ENCODE peak calls at places on chromosomes 3 and 15, in six cellular contexts. One of them, this sample, is unnamed.

GRCh38 chr15:89088605-89089315 is 504 bp downstream of the ABHD2 start:
- DNase-seq in heart left ventricle: peak; percentile 68
- DNase-seq in transverse colon: peak; percentile 36
- DNase-seq in HCT116: no peak
- DNase-seq in right lobe of liver: peak; percentile 70
- DNase-seq in uterus: no peak
- DNase-seq in this sample: peak; percentile 68

GRCh38 chr3:115706311-115706829 is 83.1 kb downstream of the GAP43 start:
- DNase-seq in heart left ventricle: no peak
- DNase-seq in transverse colon: no peak
- DNase-seq in HCT116: no peak
- DNase-seq in right lobe of liver: no peak
- DNase-seq in uterus: no peak
- DNase-seq in this sample: no peak

GRCh38 chr15:60328852-60329443 is 68.8 kb downstream of the ANXA2 start:
- DNase-seq in heart left ventricle: no peak
- DNase-seq in transverse colon: no peak
- DNase-seq in HCT116: no peak
- DNase-seq in right lobe of liver: no peak
- DNase-seq in uterus: no peak
- DNase-seq in this sample: no peak

GRCh38 chr3:53824795-53825194 is 21.4 kb downstream of the CHDH start:
- DNase-seq in heart left ventricle: no peak
- DNase-seq in transverse colon: no peak
- DNase-seq in HCT116: no peak
- DNase-seq in right lobe of liver: peak; percentile 23
- DNase-seq in uterus: no peak
- DNase-seq in this sample: no peak

GRCh38 chr3:37862712-37863551 is 1.3 kb downstream of the CTDSPL start:
- DNase-seq in heart left ventricle: no peak
- DNase-seq in transverse colon: peak; percentile 28
- DNase-seq in HCT116: no peak
- DNase-seq in right lobe of liver: no peak
- DNase-seq in uterus: peak; percentile 41
- DNase-seq in this sample: no peak

GRCh38 chr3:123347205-123347604 is 101.7 kb downstream of the ADCY5 start:
- DNase-seq in heart left ventricle: peak; percentile 68
- DNase-seq in transverse colon: no peak
- DNase-seq in HCT116: no peak
- DNase-seq in right lobe of liver: no peak
- DNase-seq in uterus: no peak
- DNase-seq in this sample: no peak

GRCh38 chr15:64004582-64004981 is 41.7 kb downstream of the DAPK2 start:
- DNase-seq in heart left ventricle: peak; percentile 49
- DNase-seq in transverse colon: peak; percentile 80
- DNase-seq in HCT116: peak; percentile 71
- DNase-seq in right lobe of liver: no peak
- DNase-seq in uterus: no peak
- DNase-seq in this sample: peak; percentile 89

GRCh38 chr3:44870375-44871061 is 3.9 kb upstream of the TGM4 start:
- DNase-seq in heart left ventricle: no peak
- DNase-seq in transverse colon: peak; percentile 60
- DNase-seq in HCT116: no peak
- DNase-seq in right lobe of liver: peak; percentile 98
- DNase-seq in uterus: no peak
- DNase-seq in this sample: no peak

GRCh38 chr15:69307939-69308338 is 9.2 kb downstream of the PAQR5 start:
- DNase-seq in heart left ventricle: no peak
- DNase-seq in transverse colon: no peak
- DNase-seq in HCT116: no peak
- DNase-seq in right lobe of liver: no peak
- DNase-seq in uterus: no peak
- DNase-seq in this sample: no peak

GRCh38 chr3:30804983-30805382 is 89.5 kb downstream of the GADL1 start:
- DNase-seq in heart left ventricle: no peak
- DNase-seq in transverse colon: no peak
- DNase-seq in HCT116: no peak
- DNase-seq in right lobe of liver: no peak
- DNase-seq in uterus: no peak
- DNase-seq in this sample: no peak

GRCh38 chr15:59268199-59268979 is 61.7 kb downstream of the LDHAL6B start:
- DNase-seq in heart left ventricle: no peak
- DNase-seq in transverse colon: no peak
- DNase-seq in HCT116: no peak
- DNase-seq in right lobe of liver: no peak
- DNase-seq in uterus: no peak
- DNase-seq in this sample: no peak

GRCh38 chr15:30001592-30001991 is 81.2 kb upstream of the GOLGA8J start:
- DNase-seq in heart left ventricle: no peak
- DNase-seq in transverse colon: no peak
- DNase-seq in HCT116: no peak
- DNase-seq in right lobe of liver: no peak
- DNase-seq in uterus: no peak
- DNase-seq in this sample: no peak

GRCh38 chr3:161108840-161109239 is 3.7 kb upstream of the B3GALNT1 start:
- DNase-seq in heart left ventricle: no peak
- DNase-seq in transverse colon: no peak
- DNase-seq in HCT116: peak; percentile 22
- DNase-seq in right lobe of liver: no peak
- DNase-seq in uterus: no peak
- DNase-seq in this sample: no peak

GRCh38 chr15:90336705-90337141 is 15.4 kb upstream of the ZNF774 start:
- DNase-seq in heart left ventricle: no peak
- DNase-seq in transverse colon: no peak
- DNase-seq in HCT116: no peak
- DNase-seq in right lobe of liver: no peak
- DNase-seq in uterus: no peak
- DNase-seq in this sample: peak; percentile 23

GRCh38 chr15:70039917-70040316 is 57.8 kb downstream of the TLE3 start:
- DNase-seq in heart left ventricle: no peak
- DNase-seq in transverse colon: no peak
- DNase-seq in HCT116: no peak
- DNase-seq in right lobe of liver: no peak
- DNase-seq in uterus: no peak
- DNase-seq in this sample: no peak

GRCh38 chr15:49062900-49063299 is 16.7 kb upstream of the SECISBP2L start:
- DNase-seq in heart left ventricle: no peak
- DNase-seq in transverse colon: no peak
- DNase-seq in HCT116: no peak
- DNase-seq in right lobe of liver: no peak
- DNase-seq in uterus: no peak
- DNase-seq in this sample: no peak

GRCh38 chr15:68276668-68277067 is 877 bp upstream of the FEM1B start:
- DNase-seq in heart left ventricle: no peak
- DNase-seq in transverse colon: no peak
- DNase-seq in HCT116: no peak
- DNase-seq in right lobe of liver: no peak
- DNase-seq in uterus: no peak
- DNase-seq in this sample: no peak

GRCh38 chr3:47910777-47911440 is 105.3 kb downstream of the MAP4 start:
- DNase-seq in heart left ventricle: no peak
- DNase-seq in transverse colon: no peak
- DNase-seq in HCT116: peak; percentile 81
- DNase-seq in right lobe of liver: no peak
- DNase-seq in uterus: no peak
- DNase-seq in this sample: peak; percentile 46

GRCh38 chr3:143847787-143848631 is at the start of gene SLC9A9:
- DNase-seq in heart left ventricle: no peak
- DNase-seq in transverse colon: peak; percentile 23
- DNase-seq in HCT116: no peak
- DNase-seq in right lobe of liver: no peak
- DNase-seq in uterus: no peak
- DNase-seq in this sample: peak; percentile 30

GRCh38 chr3:56620371-56620770 is 62.7 kb downstream of the TASOR start:
- DNase-seq in heart left ventricle: no peak
- DNase-seq in transverse colon: no peak
- DNase-seq in HCT116: no peak
- DNase-seq in right lobe of liver: no peak
- DNase-seq in uterus: no peak
- DNase-seq in this sample: no peak

GRCh38 chr15:78101423-78102105 is 9.2 kb downstream of the SH2D7 start:
- DNase-seq in heart left ventricle: no peak
- DNase-seq in transverse colon: no peak
- DNase-seq in HCT116: no peak
- DNase-seq in right lobe of liver: peak; percentile 37
- DNase-seq in uterus: no peak
- DNase-seq in this sample: no peak

GRCh38 chr3:50604628-50605588 is 6.7 kb downstream of the CISH start:
- DNase-seq in heart left ventricle: peak; percentile 91
- DNase-seq in transverse colon: peak; percentile 72
- DNase-seq in HCT116: no peak
- DNase-seq in right lobe of liver: peak; percentile 93
- DNase-seq in uterus: peak; percentile 88
- DNase-seq in this sample: peak; percentile 93

GRCh38 chr15:40828447-40829036 is at the start of gene PPP1R14D:
- DNase-seq in heart left ventricle: no peak
- DNase-seq in transverse colon: peak; percentile 88
- DNase-seq in HCT116: no peak
- DNase-seq in right lobe of liver: no peak
- DNase-seq in uterus: no peak
- DNase-seq in this sample: no peak

GRCh38 chr3:29215948-29216347 is 64.9 kb upstream of the RBMS3 start:
- DNase-seq in heart left ventricle: no peak
- DNase-seq in transverse colon: no peak
- DNase-seq in HCT116: no peak
- DNase-seq in right lobe of liver: no peak
- DNase-seq in uterus: no peak
- DNase-seq in this sample: no peak

GRCh38 chr3:71360170-71360569 is 223.4 kb downstream of the FOXP1 start:
- DNase-seq in heart left ventricle: no peak
- DNase-seq in transverse colon: no peak
- DNase-seq in HCT116: no peak
- DNase-seq in right lobe of liver: no peak
- DNase-seq in uterus: no peak
- DNase-seq in this sample: no peak

GRCh38 chr3:110344897-110345767 is 726.5 kb upstream of the NECTIN3 start:
- DNase-seq in heart left ventricle: no peak
- DNase-seq in transverse colon: no peak
- DNase-seq in HCT116: no peak
- DNase-seq in right lobe of liver: no peak
- DNase-seq in uterus: no peak
- DNase-seq in this sample: no peak
- H3K4me3 ChIP-seq in heart left ventricle: no peak overlapping the region
- H3K4me3 ChIP-seq in transverse colon: no peak overlapping the region
- H3K4me3 ChIP-seq in HCT116: no peak overlapping the region
- H3K4me3 ChIP-seq in right lobe of liver: peak overlapping the region; percentile 30
- H3K4me3 ChIP-seq in uterus: no peak overlapping the region
- H3K4me3 ChIP-seq in this sample: no peak overlapping the region

GRCh38 chr3:42042747-42043115 is 48.4 kb upstream of the TRAK1 start:
- DNase-seq in heart left ventricle: no peak
- DNase-seq in transverse colon: no peak
- DNase-seq in HCT116: no peak
- DNase-seq in right lobe of liver: no peak
- DNase-seq in uterus: no peak
- DNase-seq in this sample: no peak
- TF ChIP-seq POLR2A in heart left ventricle: no peak
- TF ChIP-seq POLR2A in transverse colon: no peak
- TF ChIP-seq POLR2A in HCT116: no peak
- TF ChIP-seq POLR2A in right lobe of liver: no peak
- TF ChIP-seq POLR2A in uterus: no peak
- TF ChIP-seq POLR2A in this sample: no peak

GRCh38 chr3:129017531-129017899 is 16.4 kb downstream of the EFCC1 start:
- DNase-seq in heart left ventricle: no peak
- DNase-seq in transverse colon: no peak
- DNase-seq in HCT116: no peak
- DNase-seq in right lobe of liver: no peak
- DNase-seq in uterus: no peak
- DNase-seq in this sample: no peak

GRCh38 chr3:129018751-129019150 is 17.6 kb downstream of the EFCC1 start:
- DNase-seq in heart left ventricle: peak; percentile 15
- DNase-seq in transverse colon: no peak
- DNase-seq in HCT116: no peak
- DNase-seq in right lobe of liver: no peak
- DNase-seq in uterus: no peak
- DNase-seq in this sample: no peak

GRCh38 chr3:129018271-129018670 is 17.2 kb downstream of the EFCC1 start:
- DNase-seq in heart left ventricle: no peak
- DNase-seq in transverse colon: no peak
- DNase-seq in HCT116: no peak
- DNase-seq in right lobe of liver: no peak
- DNase-seq in uterus: no peak
- DNase-seq in this sample: no peak

GRCh38 chr3:129020691-129021090 is 19.6 kb downstream of the EFCC1 start:
- DNase-seq in heart left ventricle: no peak
- DNase-seq in transverse colon: no peak
- DNase-seq in HCT116: no peak
- DNase-seq in right lobe of liver: no peak
- DNase-seq in uterus: no peak
- DNase-seq in this sample: no peak

DNA sequence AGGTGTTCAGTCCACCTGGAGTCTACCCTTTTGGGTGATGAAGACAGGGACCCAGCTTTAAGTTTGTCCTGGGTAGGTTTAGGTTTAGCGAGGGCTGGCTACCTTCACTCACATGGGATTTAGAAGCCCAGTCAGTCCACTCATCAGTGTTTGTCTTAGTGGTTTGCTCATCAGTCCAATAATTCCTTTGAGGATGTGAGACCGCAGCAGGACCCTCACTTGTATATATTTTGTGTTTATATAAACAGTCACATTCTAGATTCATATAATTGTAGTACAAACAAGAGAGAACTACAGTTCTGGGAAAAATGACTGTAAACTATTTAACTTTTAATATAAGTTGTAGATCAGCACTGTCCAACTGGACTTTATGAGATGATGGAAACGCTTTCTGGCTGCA is 18.2 kb downstream of the EFCC1 start:
- DNase-seq in heart left ventricle: peak; percentile 2
- DNase-seq in transverse colon: no peak
- DNase-seq in HCT116: no peak
- DNase-seq in right lobe of liver: no peak
- DNase-seq in uterus: no peak
- DNase-seq in this sample: no peak
- H3K27ac ChIP-seq in heart left ventricle: no peak overlapping the region
- H3K27ac ChIP-seq in transverse colon: peak overlapping the region; percentile 78
- H3K27ac ChIP-seq in HCT116: no peak overlapping the region
- H3K27ac ChIP-seq in right lobe of liver: no peak overlapping the region
- H3K27ac ChIP-seq in uterus: no peak overlapping the region
- H3K27ac ChIP-seq in this sample: no peak overlapping the region

GRCh38 chr3:127748754-127749327 is 73.5 kb downstream of the MGLL start:
- DNase-seq in heart left ventricle: no peak
- DNase-seq in transverse colon: no peak
- DNase-seq in HCT116: no peak
- DNase-seq in right lobe of liver: peak; percentile 71
- DNase-seq in uterus: no peak
- DNase-seq in this sample: no peak

GRCh38 chr3:127750226-127751031 is 71.9 kb downstream of the MGLL start:
- DNase-seq in heart left ventricle: no peak
- DNase-seq in transverse colon: peak; percentile 41
- DNase-seq in HCT116: no peak
- DNase-seq in right lobe of liver: no peak
- DNase-seq in uterus: no peak
- DNase-seq in this sample: no peak

GRCh38 chr3:127751163-127751621 is 71.1 kb downstream of the MGLL start:
- DNase-seq in heart left ventricle: no peak
- DNase-seq in transverse colon: no peak
- DNase-seq in HCT116: no peak
- DNase-seq in right lobe of liver: no peak
- DNase-seq in uterus: no peak
- DNase-seq in this sample: peak; percentile 43

GRCh38 chr3:127749361-127749760 is 73.0 kb downstream of the MGLL start:
- DNase-seq in heart left ventricle: no peak
- DNase-seq in transverse colon: no peak
- DNase-seq in HCT116: no peak
- DNase-seq in right lobe of liver: no peak
- DNase-seq in uterus: no peak
- DNase-seq in this sample: no peak

GRCh38 chr3:127749787-127750225 is 72.5 kb downstream of the MGLL start:
- DNase-seq in heart left ventricle: no peak
- DNase-seq in transverse colon: no peak
- DNase-seq in HCT116: no peak
- DNase-seq in right lobe of liver: no peak
- DNase-seq in uterus: no peak
- DNase-seq in this sample: no peak
- H3K4me3 ChIP-seq in heart left ventricle: no peak overlapping the region
- H3K4me3 ChIP-seq in transverse colon: no peak overlapping the region
- H3K4me3 ChIP-seq in HCT116: no peak overlapping the region
- H3K4me3 ChIP-seq in right lobe of liver: no peak overlapping the region
- H3K4me3 ChIP-seq in uterus: no peak overlapping the region
- H3K4me3 ChIP-seq in this sample: no peak overlapping the region

This sample was measured in gastrocnemius medialis.